ENCODE peak calls at places on chromosomes 7 and 10, in nine cellular contexts. U, V, B, L, M, T, Q, Y and D are unnamed samples.
A peak's percentile ranks its signal among the peaks of the same experiment; 100 is the strongest.

GRCh38 chr7:42237891-42238531 is 1.0 kb upstream of the GLI3 start:
- DNase-seq in V (peak; percentile 70), L (peak; percentile 90), Q (peak; percentile 73), B (no peak), U (no peak), M (no peak), T (no peak), Y (peak; percentile 51), D (peak; percentile 71)

GRCh38 chr7:82865856-82866255 is 296.8 kb downstream of the PCLO start:
- DNase-seq in U (no peak), Q (no peak), T (no peak), V (no peak), L (no peak), B (no peak), Y (no peak), M (no peak), D (no peak)

GRCh38 chr7:158858592-158859503 is 2.5 kb downstream of the DYNC2I1 start:
- DNase-seq in M (peak; percentile 13), B (no peak), T (no peak), L (no peak), Y (no peak), V (no peak), Q (no peak), U (no peak), D (peak; percentile 18)

GRCh38 chr7:3670898-3671297 is 369.8 kb downstream of the SDK1 start:
- DNase-seq in V (peak; percentile 15), M (no peak), B (no peak), L (no peak), T (no peak), Y (no peak), Q (no peak), U (no peak), D (peak; percentile 18)

GRCh38 chr7:102429141-102429904 is 4.1 kb upstream of the ORAI2 start:
- DNase-seq in Q (no peak), U (no peak), Y (no peak), V (no peak), T (no peak), M (no peak), B (no peak), L (no peak), D (no peak)

GRCh38 chr7:151181011-151181431 is 6.0 kb downstream of the ASB10 start:
- DNase-seq in L (peak; percentile 58), V (no peak), T (no peak), B (no peak), Q (no peak), U (no peak), Y (no peak), M (no peak), D (no peak)

GRCh38 chr7:37027557-37028341 is 303.5 kb upstream of the AOAH start:
- DNase-seq in B (no peak), L (no peak), V (no peak), M (no peak), U (no peak), Q (no peak), Y (no peak), T (no peak), D (peak; percentile 13)

GRCh38 chr7:140512317-140513000 is 33.2 kb upstream of the MKRN1 start:
- DNase-seq in B (peak; percentile 90), Q (no peak), T (no peak), V (peak; percentile 36), U (no peak), L (no peak), Y (no peak), M (no peak), D (no peak)

GRCh38 chr10:17062493-17063487 is 66.8 kb downstream of the CUBN start:
- DNase-seq in B (no peak), Y (peak; percentile 88), M (no peak), T (peak; percentile 59), V (peak; percentile 93), Q (peak; percentile 92), U (peak; percentile 76), L (peak; percentile 82), D (peak; percentile 90)

GRCh38 chr10:15898046-15898445 is 37.7 kb upstream of the MINDY3 start:
- DNase-seq in B (no peak), L (no peak), Y (peak; percentile 8), Q (peak; percentile 5), V (peak; percentile 57), M (no peak), T (no peak), U (no peak), D (peak; percentile 8)

GRCh38 chr10:69009360-69009759 is 20.8 kb downstream of the KIFBP start:
- DNase-seq in Q (no peak), M (no peak), U (no peak), Y (peak; percentile 72), V (no peak), L (no peak), B (no peak), T (no peak), D (peak; percentile 39)

GRCh38 chr10:75402486-75403143 is 1.1 kb upstream of the ZNF503 start:
- DNase-seq in T (no peak), L (peak; percentile 75), B (peak; percentile 42), Y (no peak), Q (no peak), V (no peak), U (no peak), M (no peak), D (no peak)

GRCh38 chr7:139830779-139831498 is 1.9 kb downstream of the TBXAS1 start:
- DNase-seq in Q (no peak), Y (no peak), L (no peak), V (no peak), M (no peak), B (no peak), U (no peak), T (no peak), D (no peak)

GRCh38 chr7:85730016-85730415 is 543.2 kb upstream of the SEMA3D start:
- DNase-seq in L (no peak), U (no peak), M (no peak), Y (no peak), Q (no peak), T (no peak), V (peak; percentile 56), B (no peak), D (peak; percentile 5)

GRCh38 chr7:96004598-96004997 is 232.2 kb downstream of the DYNC1I1 start:
- DNase-seq in T (no peak), L (no peak), V (no peak), U (no peak), M (no peak), B (no peak), Y (no peak), Q (peak; percentile 6), D (peak; percentile 25)

GRCh38 chr10:21530616-21531015 is 3.4 kb upstream of the MLLT10 start:
- DNase-seq in L (no peak), B (no peak), V (no peak), T (no peak), M (no peak), Y (no peak), U (no peak), Q (peak; percentile 45), D (no peak)

GRCh38 chr7:63093481-63093880 is 905.2 kb upstream of the ZNF722 start:
- DNase-seq in U (no peak), B (no peak), M (no peak), Q (no peak), T (no peak), Y (no peak), L (no peak), V (no peak), D (no peak)

GRCh38 chr10:14678637-14679036 is 96.1 kb downstream of the FAM107B start:
- DNase-seq in Y (no peak), B (no peak), V (no peak), Q (no peak), M (no peak), U (no peak), T (no peak), L (no peak), D (no peak)
- H3K4me3 ChIP-seq in Y (no peak overlapping the region), B (no peak overlapping the region), V (no peak overlapping the region), Q (no peak overlapping the region), M (no peak overlapping the region), U (no peak overlapping the region), T (no peak overlapping the region), L (no peak overlapping the region), D (no peak overlapping the region)

DNA sequence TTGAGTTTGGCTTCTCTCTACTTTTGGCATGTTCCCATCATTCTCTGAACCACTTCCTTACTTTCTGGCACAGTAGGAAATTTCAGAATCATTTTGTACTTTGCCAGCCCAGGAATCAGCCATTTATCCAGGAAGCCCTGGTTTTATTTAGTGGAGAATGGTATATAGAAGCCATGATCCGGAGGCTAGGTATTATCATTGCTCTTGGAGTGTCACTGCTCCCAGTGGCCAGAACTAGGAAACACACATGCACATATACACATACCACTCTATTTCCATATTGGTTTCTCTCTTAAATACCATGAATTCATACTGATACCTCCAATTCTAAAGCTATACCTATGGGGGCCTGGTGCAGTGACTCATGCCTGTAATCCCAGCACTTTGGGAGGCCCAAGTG is 36.3 kb downstream of the SUFU start:
- DNase-seq in T (no peak), Q (peak; percentile 10), M (no peak), L (no peak), V (peak; percentile 48), B (no peak), U (no peak), Y (peak; percentile 30), D (no peak)
- TF ChIP-seq CTCF in T (peak; percentile 47), Q (peak; percentile 45), M (no peak), L (peak; percentile 26), V (peak; percentile 62), B (no peak), U (no peak), Y (peak; percentile 39), D (peak; percentile 47)

DNA sequence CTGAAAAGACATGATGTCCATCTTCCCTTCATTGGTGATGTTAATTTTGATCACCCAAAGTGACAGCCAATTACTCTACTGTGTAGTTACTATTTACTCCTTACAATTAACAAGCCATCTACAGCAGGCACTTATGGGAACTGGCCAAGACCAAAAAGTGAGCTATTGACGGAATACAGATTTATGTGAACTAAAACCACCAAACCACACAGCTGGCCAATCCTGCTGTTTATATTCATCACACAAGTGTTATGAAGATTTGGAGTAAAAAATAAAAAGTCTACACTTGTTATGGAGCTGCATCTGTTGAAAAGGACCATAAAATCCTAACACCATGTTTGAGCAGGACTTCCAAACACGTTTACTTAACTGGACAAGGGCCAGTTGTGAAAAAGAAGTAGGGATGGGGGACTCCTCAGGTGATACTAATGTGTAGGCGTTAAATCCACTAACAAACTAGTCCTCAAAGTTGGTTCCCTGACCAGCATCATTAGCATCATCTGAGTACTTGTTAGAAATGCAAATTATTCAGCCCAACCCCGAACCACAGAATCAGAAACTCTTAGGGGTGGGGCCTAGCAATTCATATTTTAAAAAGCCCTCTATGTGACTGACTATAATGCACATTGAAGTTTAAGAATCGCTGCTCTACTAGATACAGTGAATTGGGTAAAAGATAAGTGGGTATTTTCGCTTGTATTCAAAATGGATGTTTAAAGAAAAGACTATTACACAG is 11.6 kb downstream of the MCMBP start:
- DNase-seq in Q (no peak), L (no peak), V (no peak), Y (no peak), T (no peak), U (no peak), B (no peak), M (no peak), D (no peak)
- H3K4me3 ChIP-seq in Q (no peak overlapping the region), L (no peak overlapping the region), V (no peak overlapping the region), Y (no peak overlapping the region), T (no peak overlapping the region), U (no peak overlapping the region), B (no peak overlapping the region), M (no peak overlapping the region), D (no peak overlapping the region)

GRCh38 chr7:49166441-49166840 is 242.1 kb downstream of the CDC14C start:
- DNase-seq in Y (no peak), T (no peak), B (no peak), V (peak; percentile 1), L (no peak), M (no peak), Q (peak; percentile 1), U (no peak), D (peak; percentile 1)
- TF ChIP-seq CTCF in Y (no peak), T (no peak), B (no peak), V (no peak), L (no peak), M (no peak), Q (no peak), U (no peak), D (peak; percentile 9)